ENCODE peak calls at places on chromosomes 7 and 10, in nine cellular contexts. H is upper lobe of left lung, W is BJ, N is kidney epithelial cell, K is PC-9, J is left lung, Q is cardiac muscle cell, F is colonic mucosa, B is stomach. C is an unnamed sample. For H3K36me3, the result is how much of the 10 kb centered on the place peaks cover.

GRCh38 chr7:22487978-22488642 is 11.9 kb downstream of the STEAP1B start:
- DNase-seq in Q (no peak), B (no peak), N (no peak), W (no peak), K (no peak), F (no peak), H (no peak), J (no peak), C (no peak)

GRCh38 chr7:158527038-158527437 is 60.6 kb downstream of the PTPRN2 start:
- DNase-seq in K (no peak), F (no peak), W (no peak), J (peak), Q (no peak), N (no peak), B (no peak), H (peak), C (no peak)

GRCh38 chr7:130894146-130895005 is 160.4 kb upstream of the KLF14 start:
- DNase-seq in K (peak), Q (no peak), W (no peak), F (no peak), N (no peak), B (peak), H (peak), J (peak), C (peak)

GRCh38 chr10:30383366-30383765 is 34.3 kb upstream of the MTPAP start:
- DNase-seq in K (no peak), B (no peak), N (no peak), W (no peak), Q (peak), F (no peak), J (no peak), H (no peak), C (no peak)

GRCh38 chr10:58070964-58071363 is 196.7 kb downstream of the IPMK start:
- DNase-seq in K (no peak), B (no peak), H (no peak), F (no peak), N (no peak), Q (no peak), W (no peak), J (no peak), C (no peak)

GRCh38 chr7:107133396-107133795 is 35.4 kb upstream of the HBP1 start:
- DNase-seq in Q (no peak), J (no peak), F (no peak), N (no peak), K (no peak), H (no peak), B (no peak), W (no peak), C (no peak)

GRCh38 chr7:57443567-57443966 is 6.4 kb upstream of the ZNF716 start:
- DNase-seq in K (no peak), H (no peak), W (no peak), N (no peak), F (no peak), B (no peak), Q (no peak), J (no peak), C (no peak)

GRCh38 chr10:124532106-124532641 is 70.6 kb downstream of the LHPP start:
- DNase-seq in F (no peak), B (no peak), H (no peak), K (peak), Q (peak), J (no peak), N (no peak), W (no peak), C (no peak)

GRCh38 chr7:12990440-12990839 is 303.0 kb downstream of the ARL4A start:
- DNase-seq in B (no peak), K (no peak), F (no peak), H (no peak), J (no peak), N (no peak), Q (no peak), W (no peak), C (no peak)

GRCh38 chr7:73769481-73770001 is 529 bp downstream of the CLDN3 start:
- DNase-seq in K (no peak), H (peak), W (no peak), F (no peak), N (no peak), J (peak), Q (no peak), B (no peak), C (no peak)

GRCh38 chr10:63228237-63228636 is 95.1 kb downstream of the NRBF2 start:
- DNase-seq in B (no peak), J (no peak), N (no peak), Q (no peak), W (no peak), H (no peak), K (no peak), F (no peak), C (no peak)

GRCh38 chr7:133344275-133344674 is 91.4 kb downstream of the EXOC4 start:
- DNase-seq in F (no peak), Q (no peak), W (no peak), J (no peak), K (no peak), B (no peak), H (no peak), N (no peak), C (no peak)

GRCh38 chr7:101996131-101996691 is 178.8 kb downstream of the CUX1 start:
- DNase-seq in K (no peak), Q (no peak), F (no peak), B (no peak), H (no peak), W (no peak), J (peak), N (no peak), C (no peak)

GRCh38 chr7:132899833-132900232 is 182.1 kb downstream of the CHCHD3 start:
- DNase-seq in W (no peak), K (no peak), Q (no peak), F (no peak), J (no peak), H (no peak), N (no peak), B (no peak), C (no peak)

GRCh38 chr7:17234398-17235021 is 63.9 kb upstream of the AHR start:
- DNase-seq in W (peak), Q (no peak), K (peak), H (no peak), J (no peak), N (peak), B (no peak), F (peak), C (no peak)

GRCh38 chr10:47137311-47137851 is 162.6 kb upstream of the GDF10 start:
- DNase-seq in K (peak), H (no peak), B (no peak), Q (no peak), W (peak), J (no peak), N (peak), F (no peak), C (no peak)

GRCh38 chr7:77232467-77232866 is 32.8 kb upstream of the FGL2 start:
- DNase-seq in K (no peak), B (no peak), Q (no peak), H (no peak), J (no peak), W (no peak), F (no peak), N (no peak), C (no peak)

GRCh38 chr7:102077081-102077480 is 209.6 kb upstream of the SH2B2 start:
- DNase-seq in Q (no peak), H (no peak), F (no peak), B (no peak), W (no peak), K (no peak), N (no peak), J (no peak), C (peak)

GRCh38 chr10:43209651-43210141 is 57.2 kb downstream of the RASGEF1A start:
- DNase-seq in H (no peak), J (peak), W (no peak), K (no peak), F (no peak), Q (no peak), N (no peak), B (no peak), C (peak)

GRCh38 chr10:108039821-108040584 is 875.5 kb upstream of the SORCS1 start:
- DNase-seq in H (no peak), J (no peak), N (no peak), F (no peak), Q (no peak), W (no peak), B (no peak), K (no peak), C (no peak)

GRCh38 chr7:56009695-56010094 is 41.5 kb downstream of the PSPH start:
- DNase-seq in N (no peak), J (no peak), B (peak), F (peak), W (no peak), K (no peak), Q (no peak), H (no peak), C (peak)

GRCh38 chr7:116876664-116877442 is 14.5 kb downstream of the CAPZA2 start:
- DNase-seq in J (no peak), H (no peak), B (peak), W (no peak), K (no peak), Q (peak), N (no peak), F (peak), C (peak)

GRCh38 chr7:134954197-134955082 is 31.9 kb upstream of the AGBL3 start:
- DNase-seq in B (no peak), W (no peak), H (no peak), J (no peak), F (no peak), Q (peak), N (no peak), K (peak), C (no peak)

GRCh38 chr7:86814980-86815379 is 171.3 kb downstream of the GRM3 start:
- DNase-seq in B (no peak), F (no peak), J (no peak), H (no peak), Q (peak), K (no peak), W (no peak), N (no peak), C (no peak)

GRCh38 chr10:17737021-17737965 is 14.7 kb upstream of the TMEM236 start:
- DNase-seq in K (no peak), H (no peak), J (no peak), W (no peak), Q (peak), F (no peak), N (no peak), B (peak), C (no peak)

GRCh38 chr7:132650498-132650897 is 74.2 kb upstream of the PLXNA4 start:
- DNase-seq in F (no peak), Q (no peak), W (peak), B (no peak), K (peak), N (peak), H (no peak), J (no peak), C (no peak)

GRCh38 chr10:70742537-70743429 is 42.4 kb downstream of the TBATA start:
- DNase-seq in B (no peak), J (peak), K (no peak), N (no peak), H (no peak), F (peak), Q (no peak), W (no peak), C (no peak)

GRCh38 chr7:142301299-142301698 is 43.4 kb upstream of the PRSS58 start:
- DNase-seq in Q (no peak), K (no peak), W (no peak), N (no peak), B (no peak), H (no peak), F (no peak), J (peak), C (no peak)

GRCh38 chr10:88618496-88618895 is 31.9 kb downstream of the LIPJ start:
- DNase-seq in K (no peak), N (no peak), F (no peak), B (no peak), Q (no peak), J (no peak), W (no peak), H (no peak), C (no peak)

GRCh38 chr10:95444792-95445191 is 116.4 kb downstream of the SORBS1 start:
- DNase-seq in B (no peak), N (no peak), H (no peak), W (no peak), K (no peak), Q (peak), F (no peak), J (no peak), C (no peak)

GRCh38 chr10:95450188-95450587 is 111.0 kb downstream of the SORBS1 start:
- DNase-seq in K (no peak), B (no peak), J (no peak), W (no peak), F (no peak), Q (no peak), H (no peak), N (no peak), C (no peak)

GRCh38 chr10:95445837-95446347 is 115.3 kb downstream of the SORBS1 start:
- DNase-seq in H (no peak), W (peak), F (peak), Q (peak), B (peak), K (peak), N (no peak), J (no peak), C (peak)

GRCh38 chr10:95445223-95445836 is 115.8 kb downstream of the SORBS1 start:
- DNase-seq in J (no peak), Q (no peak), K (no peak), F (peak), H (no peak), B (peak), N (no peak), W (peak), C (peak)

GRCh38 chr10:95447733-95448132 is 113.4 kb downstream of the SORBS1 start:
- DNase-seq in N (no peak), H (no peak), F (no peak), B (no peak), Q (no peak), J (no peak), W (no peak), K (no peak), C (no peak)
- TF ChIP-seq CTCF in N (no peak), H (no peak), F (no peak), B (no peak), Q (no peak), J (no peak), W (no peak), K (no peak), C (no peak)

DNA sequence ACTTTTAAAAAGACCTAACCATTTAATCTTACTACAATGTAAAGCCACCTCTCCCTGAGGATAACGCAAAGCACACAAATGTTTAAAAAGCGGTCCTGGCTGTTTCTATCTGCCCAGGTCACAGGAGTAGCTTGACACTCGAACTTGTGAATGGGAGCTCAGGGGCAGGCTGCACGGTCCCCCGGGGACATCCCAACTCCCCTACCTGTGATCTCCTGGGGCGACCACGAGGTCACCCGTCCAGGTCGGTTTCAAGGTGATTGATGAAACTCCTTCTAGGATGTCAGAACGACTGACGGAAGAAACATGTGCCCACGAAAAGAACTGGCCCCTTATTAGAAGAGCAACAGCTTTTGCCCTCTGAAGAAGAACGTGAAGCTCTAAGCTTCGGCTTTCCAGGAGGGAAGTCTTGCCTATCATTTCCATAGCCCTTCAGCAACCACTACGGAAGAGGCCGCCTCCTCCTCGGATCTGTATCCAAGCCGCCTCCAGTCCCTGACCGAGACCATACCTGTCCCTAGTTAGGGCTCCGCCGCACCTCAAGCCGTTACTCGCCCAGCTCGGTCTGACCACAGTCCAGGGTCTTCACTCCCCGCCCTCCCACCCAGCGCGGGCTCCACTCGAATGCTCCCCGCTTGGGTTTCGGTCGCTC is 449 bp downstream of the CYCS start:
- DNase-seq in N (no peak), H (no peak), K (peak), B (no peak), Q (peak), J (no peak), W (no peak), F (no peak), C (no peak)
- H3K4me3 ChIP-seq in N (peak), H (peak), K (peak), B (peak), Q (peak), J (peak), W (peak), F (peak), C (peak)

DNA sequence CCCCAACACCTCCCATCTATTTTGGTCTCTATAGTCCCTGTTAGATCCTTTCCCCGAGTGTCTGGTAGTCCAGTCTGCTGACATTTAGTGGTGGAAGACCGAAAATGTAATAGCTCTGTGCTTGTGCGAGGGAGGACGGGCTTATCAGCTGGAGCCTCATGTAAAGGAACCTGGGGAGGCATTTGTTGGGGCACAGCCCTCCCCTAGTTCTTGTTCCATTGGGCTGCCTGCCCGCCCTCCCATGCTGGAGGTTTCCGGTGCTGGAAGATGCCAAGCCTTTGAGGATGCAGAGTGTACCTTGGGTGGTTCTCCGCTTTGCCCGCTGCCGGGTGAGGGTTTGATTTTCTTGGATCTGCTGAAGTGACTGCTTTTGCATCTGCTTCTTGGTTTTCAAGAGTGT is 5.4 kb downstream of the ZNF862 start:
- DNase-seq in W (no peak), Q (no peak), F (no peak), H (no peak), K (no peak), J (no peak), N (no peak), B (no peak), C (no peak)
- H3K36me3 ChIP-seq in W (under half), Q (under half), F (under half), H (under half), K (under half), J (under half), N (under half), B (under half), C (under half)

GRCh38 chr7:34845666-34846361 is 187.8 kb downstream of the NPSR1 start:
- DNase-seq in H (no peak), J (no peak), B (no peak), W (no peak), K (no peak), Q (no peak), N (no peak), F (no peak), C (no peak)
- TF ChIP-seq CTCF in H (no peak), J (no peak), B (no peak), W (no peak), K (no peak), Q (no peak), N (no peak), F (no peak), C (no peak)

GRCh38 chr7:90706067-90706716 is 110.1 kb downstream of the CDK14 start:
- DNase-seq in J (no peak), N (no peak), Q (no peak), K (no peak), W (no peak), H (no peak), F (no peak), B (no peak), C (no peak)

GRCh38 chr7:90708841-90709317 is 112.8 kb downstream of the CDK14 start:
- DNase-seq in H (no peak), B (peak), N (no peak), Q (peak), F (peak), W (no peak), J (no peak), K (no peak), C (no peak)

GRCh38 chr7:90709501-90710465 is 113.7 kb downstream of the CDK14 start:
- DNase-seq in F (no peak), B (peak), J (no peak), H (no peak), W (no peak), N (peak), Q (no peak), K (no peak), C (no peak)

GRCh38 chr7:90713628-90714027 is 117.5 kb downstream of the CDK14 start:
- DNase-seq in J (no peak), K (no peak), H (no peak), Q (no peak), W (no peak), B (no peak), N (no peak), F (no peak), C (no peak)

GRCh38 chr7:90710466-90710850 is 114.3 kb downstream of the CDK14 start:
- DNase-seq in Q (no peak), B (no peak), K (no peak), J (no peak), W (no peak), H (no peak), N (no peak), F (no peak), C (no peak)
- H3K4me3 ChIP-seq in Q (no peak), B (peak), K (no peak), J (no peak), W (no peak), H (no peak), N (no peak), F (no peak), C (no peak)

DNA sequence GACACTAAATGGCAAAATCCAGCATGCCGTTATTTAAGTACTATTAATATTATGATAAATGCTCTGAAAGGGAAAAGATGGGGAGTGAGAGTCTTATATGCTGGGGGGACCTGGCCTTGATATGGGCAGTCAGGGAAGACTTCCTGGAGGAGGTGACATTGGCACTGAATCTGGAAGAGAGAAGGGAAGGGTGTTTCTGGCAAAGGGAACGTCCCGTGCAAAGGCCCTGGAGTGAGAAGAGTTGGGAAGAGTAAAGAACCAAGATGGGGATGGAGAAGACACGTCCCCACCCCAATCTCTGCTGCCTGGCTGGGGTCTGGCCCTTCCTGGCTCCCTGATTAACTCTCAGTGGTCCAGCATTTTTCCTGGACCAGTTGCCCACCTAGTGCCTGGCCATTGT is 5.0 kb upstream of the GRIFIN start:
- DNase-seq in N (no peak), F (no peak), H (no peak), J (peak), B (no peak), Q (no peak), K (no peak), W (no peak), C (no peak)
- H3K36me3 ChIP-seq in N (under half), F (under half), H (under half), J (under half), B (under half), Q (under half), K (under half), W (under half), C (under half)

GRCh38 chr10:110378019-110378418 is 73.3 kb upstream of the SMNDC1 start:
- DNase-seq in K (no peak), H (no peak), F (no peak), B (no peak), N (no peak), W (no peak), Q (no peak), J (no peak), C (no peak)

GRCh38 chr10:110375121-110375520 is 70.4 kb upstream of the SMNDC1 start:
- DNase-seq in F (no peak), B (no peak), J (no peak), H (no peak), K (no peak), Q (no peak), N (no peak), W (no peak), C (no peak)

GRCh38 chr10:110373857-110374654 is 69.3 kb upstream of the SMNDC1 start:
- DNase-seq in J (no peak), N (no peak), B (no peak), K (no peak), H (no peak), F (no peak), W (no peak), Q (no peak), C (no peak)

GRCh38 chr10:110378533-110379108 is 73.9 kb upstream of the SMNDC1 start:
- DNase-seq in B (no peak), N (no peak), J (no peak), H (no peak), W (no peak), Q (no peak), F (no peak), K (no peak), C (no peak)

GRCh38 chr10:110376021-110376773 is 71.5 kb upstream of the SMNDC1 start:
- DNase-seq in W (no peak), Q (no peak), J (no peak), B (no peak), F (no peak), H (peak), N (no peak), K (no peak), C (peak)
- TF ChIP-seq CTCF in W (no peak), Q (no peak), J (no peak), B (no peak), F (no peak), H (no peak), N (no peak), K (no peak), C (no peak)

DNA sequence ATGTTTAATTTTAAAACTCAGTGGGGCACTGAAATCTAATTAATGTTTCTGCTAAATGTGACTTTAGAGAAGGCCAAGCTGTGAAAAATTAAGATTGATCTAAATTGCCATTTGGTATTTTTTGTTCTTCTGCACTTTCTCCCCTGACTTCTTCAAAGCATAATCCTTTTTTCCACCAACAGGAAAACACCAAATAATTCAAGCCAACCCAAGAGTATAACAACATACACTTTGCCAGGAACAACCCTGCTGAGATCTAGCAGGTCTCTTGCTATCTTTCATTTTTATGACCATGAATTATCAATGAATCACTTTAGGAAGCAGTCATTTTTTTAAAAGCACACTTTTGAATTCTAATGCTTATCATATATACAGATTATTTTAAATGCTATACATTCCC is 100.1 kb downstream of the USP6NL start:
- DNase-seq in H (no peak), J (no peak), B (no peak), N (no peak), W (no peak), Q (no peak), K (no peak), F (no peak), C (no peak)
- H3K4me3 ChIP-seq in H (no peak), J (no peak), B (no peak), N (no peak), W (no peak), Q (no peak), K (no peak), F (no peak), C (no peak)

C was measured in right lobe of liver.